ENCODE peak calls at places on chromosome 3, in eight cellular contexts. H, Z, Q, E, M, R, C and Y are unnamed samples.

GRCh38 chr3:105553851-105554250 is 187.1 kb downstream of the ALCAM start:
- DNase-seq in H (no peak), Z (no peak), Q (no peak), E (no peak), M (no peak), R (no peak), C (no peak), Y (no peak)

GRCh38 chr3:160018959-160019358 is 30.3 kb downstream of the IL12A start:
- DNase-seq in H (no peak), Z (no peak), Q (no peak), E (peak), M (no peak), R (no peak), C (no peak), Y (no peak)

GRCh38 chr3:195774917-195775316 is 36.8 kb downstream of the MUC4 start:
- DNase-seq in H (peak), Z (no peak), Q (peak), E (peak), M (no peak), R (no peak), C (peak), Y (peak)

GRCh38 chr3:56491566-56491965 is 23.3 kb upstream of the ERC2 start:
- DNase-seq in H (no peak), Z (no peak), Q (no peak), E (no peak), M (no peak), R (no peak), C (no peak), Y (no peak)

GRCh38 chr3:100107227-100107626 is 7.1 kb downstream of the FILIP1L start:
- DNase-seq in H (no peak), Z (no peak), Q (no peak), E (no peak), M (peak), R (no peak), C (no peak), Y (no peak)

GRCh38 chr3:183884097-183884436 is 613 bp downstream of the PARL start:
- DNase-seq in H (peak), Z (no peak), Q (no peak), E (no peak), M (no peak), R (no peak), C (no peak), Y (no peak)

GRCh38 chr3:57451150-57451846 is 92.8 kb downstream of the DNAH12 start:
- DNase-seq in H (no peak), Z (no peak), Q (no peak), E (no peak), M (no peak), R (no peak), C (peak), Y (no peak)

GRCh38 chr3:174016186-174016585 is 618.6 kb downstream of the NLGN1 start:
- DNase-seq in H (no peak), Z (no peak), Q (no peak), E (no peak), M (no peak), R (no peak), C (no peak), Y (no peak)

GRCh38 chr3:102179321-102180290 is 255.2 kb upstream of the ZPLD1 start:
- DNase-seq in H (no peak), Z (no peak), Q (no peak), E (no peak), M (no peak), R (no peak), C (no peak), Y (no peak)

GRCh38 chr3:120743081-120743365 is 479 bp downstream of the GTF2E1 start:
- DNase-seq in H (no peak), Z (no peak), Q (no peak), E (no peak), M (no peak), R (no peak), C (no peak), Y (no peak)

GRCh38 chr3:183386651-183387050 is 41.8 kb downstream of the MCF2L2 start:
- DNase-seq in H (no peak), Z (no peak), Q (no peak), E (no peak), M (no peak), R (no peak), C (no peak), Y (no peak)

GRCh38 chr3:189304465-189305341 is 132.9 kb downstream of the TPRG1 start:
- DNase-seq in H (no peak), Z (no peak), Q (peak), E (peak), M (peak), R (no peak), C (peak), Y (no peak)

GRCh38 chr3:79367066-79367465 is 400.7 kb downstream of the ROBO1 start:
- DNase-seq in H (no peak), Z (no peak), Q (no peak), E (no peak), M (no peak), R (no peak), C (no peak), Y (no peak)

GRCh38 chr3:61505197-61505596 is 56.2 kb upstream of the PTPRG start:
- DNase-seq in H (no peak), Z (no peak), Q (no peak), E (no peak), M (no peak), R (no peak), C (no peak), Y (no peak)

GRCh38 chr3:195763843-195764825 is 43.4 kb downstream of the MUC20 start:
- DNase-seq in H (no peak), Z (no peak), Q (no peak), E (no peak), M (no peak), R (no peak), C (no peak), Y (no peak)

GRCh38 chr3:30399394-30400181 is 206.8 kb upstream of the TGFBR2 start:
- DNase-seq in H (no peak), Z (no peak), Q (no peak), E (no peak), M (no peak), R (no peak), C (no peak), Y (no peak)

GRCh38 chr3:12316721-12317351 is 28.0 kb downstream of the PPARG start:
- DNase-seq in H (no peak), Z (no peak), Q (no peak), E (no peak), M (no peak), R (no peak), C (no peak), Y (no peak)

GRCh38 chr3:118949113-118949760 is 85.4 kb downstream of the IGSF11 start:
- DNase-seq in H (no peak), Z (no peak), Q (no peak), E (no peak), M (no peak), R (no peak), C (no peak), Y (no peak)

GRCh38 chr3:177357352-177358084 is 160.2 kb upstream of the TBL1XR1 start:
- DNase-seq in H (peak), Z (no peak), Q (peak), E (no peak), M (peak), R (no peak), C (peak), Y (no peak)

GRCh38 chr3:185089343-185089742 is 63.5 kb downstream of the C3orf70 start:
- DNase-seq in H (no peak), Z (no peak), Q (no peak), E (no peak), M (no peak), R (no peak), C (no peak), Y (no peak)

GRCh38 chr3:155182467-155182866 is 102.3 kb downstream of the MME start:
- DNase-seq in H (no peak), Z (no peak), Q (no peak), E (no peak), M (no peak), R (no peak), C (no peak), Y (no peak)

GRCh38 chr3:52277071-52277964 is 1.1 kb downstream of the WDR82 start:
- DNase-seq in H (peak), Z (peak), Q (peak), E (peak), M (no peak), R (peak), C (peak), Y (peak)

GRCh38 chr3:94225176-94225742 is 162.4 kb downstream of the NSUN3 start:
- DNase-seq in H (no peak), Z (no peak), Q (no peak), E (no peak), M (no peak), R (no peak), C (no peak), Y (no peak)

GRCh38 chr3:106913111-106913698 is 464.0 kb upstream of the CCDC54 start:
- DNase-seq in H (peak), Z (no peak), Q (no peak), E (no peak), M (no peak), R (no peak), C (no peak), Y (no peak)

GRCh38 chr3:23806322-23807160 is 786 bp downstream of the UBE2E1 start:
- DNase-seq in H (peak), Z (peak), Q (peak), E (no peak), M (no peak), R (peak), C (peak), Y (peak)